ENCODE peak calls at places on chromosomes 7 and 10, in nine cellular contexts. P, M, W, G, E, F, N, V and S are unnamed samples. For H4K20me1, the result is how much of the 10 kb centered on the place peaks cover.

GRCh38 chr7:15459018-15459621 is 102.7 kb downstream of the AGMO start:
- DNase-seq in G (no peak), V (no peak), E (no peak), M (no peak), F (no peak), P (no peak), N (no peak), W (no peak), S (no peak)

GRCh38 chr10:13099666-13100348 is at the start of gene OPTN:
- DNase-seq in F (peak), G (peak), V (peak), W (peak), E (peak), N (peak), M (peak), P (peak), S (peak)

GRCh38 chr10:132684164-132684891 is 101.6 kb downstream of the NKX6-2 start:
- DNase-seq in F (peak), E (no peak), N (peak), W (no peak), G (peak), P (peak), V (no peak), M (no peak), S (no peak)

GRCh38 chr7:51141451-51141971 is 175.1 kb downstream of the COBL start:
- DNase-seq in N (peak), E (peak), V (no peak), W (peak), G (peak), F (peak), M (no peak), P (peak), S (peak)

GRCh38 chr7:100444311-100445278 is 8.3 kb upstream of the PPP1R35 start:
- DNase-seq in M (peak), F (peak), N (no peak), G (no peak), E (peak), P (peak), V (no peak), W (no peak), S (no peak)

GRCh38 chr7:151946932-151947331 is 9.3 kb upstream of the GALNTL5 start:
- DNase-seq in E (no peak), M (no peak), F (no peak), P (no peak), G (no peak), W (no peak), N (no peak), V (no peak), S (no peak)

GRCh38 chr10:69456880-69457693 is 5.8 kb downstream of the TSPAN15 start:
- DNase-seq in V (no peak), W (no peak), M (no peak), N (peak), G (no peak), E (no peak), P (no peak), F (no peak), S (no peak)

GRCh38 chr7:77386165-77386824 is 29.9 kb downstream of the GSAP start:
- DNase-seq in V (no peak), F (no peak), P (no peak), W (no peak), M (no peak), G (no peak), E (no peak), N (no peak), S (no peak)

GRCh38 chr10:100362570-100363496 is 15.8 kb downstream of the SCD start:
- DNase-seq in G (no peak), F (no peak), W (no peak), N (no peak), P (no peak), E (no peak), V (no peak), M (peak), S (no peak)

GRCh38 chr10:97075961-97076525 is 109.7 kb downstream of the SLIT1 start:
- DNase-seq in M (no peak), E (no peak), P (no peak), N (no peak), V (peak), W (no peak), G (no peak), F (no peak), S (no peak)

GRCh38 chr7:55246181-55246580 is 119.0 kb upstream of the LANCL2 start:
- DNase-seq in V (no peak), N (peak), F (peak), G (no peak), P (peak), W (no peak), M (no peak), E (no peak), S (no peak)

GRCh38 chr10:12221323-12222298 is 25.6 kb downstream of the CDC123 start:
- DNase-seq in V (no peak), P (peak), M (peak), F (no peak), N (peak), E (no peak), W (no peak), G (peak), S (no peak)

GRCh38 chr7:55156919-55157318 is 138.1 kb downstream of the EGFR start:
- DNase-seq in V (peak), N (no peak), P (no peak), G (no peak), W (no peak), E (no peak), F (peak), M (no peak), S (no peak)

GRCh38 chr10:127158663-127159062 is 37.7 kb downstream of the INSYN2A start:
- DNase-seq in E (no peak), N (no peak), W (no peak), M (no peak), F (no peak), G (no peak), P (peak), V (no peak), S (no peak)

GRCh38 chr10:127161482-127161881 is 34.9 kb downstream of the INSYN2A start:
- DNase-seq in N (no peak), V (no peak), E (no peak), F (no peak), M (no peak), P (no peak), W (no peak), G (no peak), S (no peak)

GRCh38 chr10:127157506-127158205 is 38.7 kb downstream of the INSYN2A start:
- DNase-seq in V (no peak), E (no peak), P (peak), W (no peak), F (peak), N (no peak), M (no peak), G (no peak), S (no peak)

GRCh38 chr10:127162841-127163240 is 33.5 kb downstream of the INSYN2A start:
- DNase-seq in N (no peak), F (no peak), M (no peak), G (no peak), P (no peak), W (no peak), V (no peak), E (no peak), S (no peak)

DNA sequence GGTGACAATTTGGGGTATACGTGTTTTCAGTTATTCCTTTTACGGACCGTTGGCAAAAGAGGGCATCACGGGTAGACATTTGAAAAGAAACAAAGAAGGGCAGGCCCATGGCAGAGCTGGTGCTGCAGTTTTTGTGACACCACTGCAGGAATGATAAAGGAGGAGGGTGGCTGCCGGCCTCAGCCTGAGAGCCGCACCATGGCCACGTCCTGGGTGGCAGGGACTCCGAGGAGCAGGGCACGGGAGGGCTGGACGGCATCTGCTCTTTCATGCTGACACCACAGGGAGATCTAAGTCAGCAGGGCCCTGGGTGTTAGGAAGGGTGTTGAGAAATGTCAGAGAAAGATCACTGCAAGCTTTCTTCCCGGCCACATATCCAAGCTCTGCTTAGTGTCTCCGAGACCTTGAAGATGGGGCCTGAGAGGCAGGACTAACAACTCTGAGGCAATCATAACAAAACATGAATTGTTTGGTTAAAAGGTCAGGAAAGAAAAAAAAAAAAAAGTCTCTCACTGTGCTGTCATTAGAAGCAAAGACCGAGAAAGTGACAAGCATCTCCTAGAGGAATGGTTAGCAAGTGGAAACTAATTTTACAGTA is 36.6 kb downstream of the INSYN2A start:
- DNase-seq in M (no peak), E (peak), W (no peak), N (no peak), F (no peak), V (no peak), G (no peak), P (no peak), S (no peak)
- H4K20me1 ChIP-seq in M (under half), E (under half), W (under half), N (under half), F (under half), V (under half), G (under half), P (under half), S (under half)

GRCh38 chr10:78953124-78954008 is 115.4 kb upstream of the ZMIZ1 start:
- DNase-seq in E (no peak), G (peak), V (no peak), M (no peak), N (no peak), P (no peak), F (peak), W (no peak), S (peak)
- H4K20me1 ChIP-seq in E (under half), G (under half), V (under half), M (under half), N (under half), P (under half), F (under half), W (under half), S (under half)

GRCh38 chr10:44463511-44464121 is 78.7 kb upstream of the CXCL12 start:
- DNase-seq in N (no peak), V (no peak), F (no peak), P (no peak), E (no peak), G (no peak), W (no peak), M (no peak), S (no peak)

GRCh38 chr10:44466236-44466635 is 81.3 kb upstream of the CXCL12 start:
- DNase-seq in M (no peak), G (no peak), W (no peak), N (peak), V (no peak), P (peak), F (no peak), E (no peak), S (no peak)

GRCh38 chr10:44462338-44462914 is 77.5 kb upstream of the CXCL12 start:
- DNase-seq in M (no peak), F (no peak), N (peak), P (no peak), V (no peak), E (no peak), W (no peak), G (no peak), S (no peak)

GRCh38 chr10:44465430-44466115 is 80.7 kb upstream of the CXCL12 start:
- DNase-seq in V (peak), P (no peak), W (no peak), M (no peak), G (no peak), N (no peak), E (no peak), F (no peak), S (no peak)

DNA sequence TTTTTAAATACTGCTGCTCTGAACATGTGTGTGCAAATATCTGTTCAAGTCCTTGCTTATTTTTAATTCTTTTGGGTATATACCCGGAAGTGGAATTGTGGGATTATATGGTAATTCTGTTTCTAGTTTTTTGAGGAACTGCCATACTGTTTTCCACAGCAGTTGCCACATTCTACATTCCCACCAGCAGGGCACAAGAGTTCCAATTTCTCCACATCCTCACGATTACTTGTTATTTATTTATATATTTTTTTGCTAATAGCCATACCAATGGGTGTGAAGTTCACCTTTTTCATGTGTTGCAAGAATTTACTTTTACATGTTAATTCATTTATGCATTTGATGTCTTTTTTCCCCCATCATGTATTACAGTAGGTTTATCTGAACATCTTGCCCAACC is 79.6 kb upstream of the CXCL12 start:
- DNase-seq in G (no peak), F (no peak), M (no peak), E (no peak), V (no peak), W (no peak), N (no peak), P (no peak), S (no peak)
- H4K20me1 ChIP-seq in G (under half), F (under half), M (under half), E (under half), V (under half), W (under half), N (under half), P (under half), S (under half)

GRCh38 chr7:78473902-78474301 is 675.3 kb downstream of the PHTF2 start:
- DNase-seq in N (no peak), P (no peak), M (no peak), V (peak), W (no peak), F (no peak), E (no peak), G (no peak), S (no peak)

GRCh38 chr7:78476851-78477405 is 678.4 kb downstream of the PHTF2 start:
- DNase-seq in M (no peak), P (no peak), F (no peak), V (no peak), N (no peak), E (no peak), G (no peak), W (no peak), S (no peak)

GRCh38 chr7:78479348-78479747 is 680.8 kb downstream of the PHTF2 start:
- DNase-seq in P (peak), N (no peak), W (no peak), F (peak), G (no peak), M (no peak), V (no peak), E (no peak), S (no peak)
- H4K20me1 ChIP-seq in P (under half), N (under half), W (under half), F (under half), G (under half), M (under half), V (under half), E (under half), S (under half)

DNA sequence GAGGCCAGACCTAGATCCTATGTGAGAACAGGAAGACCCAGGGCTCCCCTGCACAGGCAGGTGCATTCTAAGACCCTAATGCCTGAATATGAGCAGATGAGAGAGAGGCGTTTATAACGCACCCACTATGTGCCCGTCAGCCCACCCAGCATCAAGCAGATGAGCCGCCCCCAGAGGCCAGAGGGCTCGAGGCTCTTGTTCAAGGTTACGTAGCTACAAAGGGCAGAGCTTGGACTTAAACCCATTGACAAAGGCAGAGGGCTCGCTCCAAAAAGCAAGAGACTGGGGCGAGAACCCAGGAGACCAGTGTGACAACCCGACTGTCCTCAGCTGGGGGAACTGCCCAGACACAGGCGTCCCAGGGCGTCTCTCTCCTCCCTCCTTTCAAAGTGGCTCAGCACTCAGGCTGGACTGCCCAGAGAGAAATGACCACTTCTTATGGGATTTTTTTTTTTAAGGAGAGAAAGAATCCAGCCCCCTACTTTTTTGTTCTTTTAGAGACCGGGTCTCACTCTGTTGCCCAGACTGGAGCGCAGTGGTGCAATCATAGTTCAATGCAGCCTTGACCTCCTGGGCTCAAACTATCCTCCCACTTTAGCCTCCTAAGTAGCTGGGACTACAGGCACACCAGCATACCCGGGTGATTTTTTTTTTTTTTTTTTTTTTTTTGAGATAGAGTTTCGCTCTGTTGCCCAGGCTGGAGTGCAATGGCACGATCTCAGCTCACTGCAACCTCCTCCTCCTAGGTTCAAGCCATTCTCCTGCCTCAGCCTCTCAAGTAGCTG is 40.1 kb downstream of the TNRC18 start:
- DNase-seq in E (no peak), M (no peak), F (no peak), G (no peak), N (no peak), V (no peak), W (no peak), P (no peak), S (no peak)
- H4K20me1 ChIP-seq in E (half or more), M (half or more), F (under half), G (under half), N (under half), V (half or more), W (under half), P (half or more), S (under half)

GRCh38 chr7:27095050-27095896 is 527 bp downstream of the HOXA1 start:
- DNase-seq in F (no peak), N (no peak), E (no peak), M (no peak), W (no peak), P (peak), V (no peak), G (peak), S (peak)
- H4K20me1 ChIP-seq in F (under half), N (under half), E (under half), M (under half), W (under half), P (under half), V (under half), G (under half), S (under half)

DNA sequence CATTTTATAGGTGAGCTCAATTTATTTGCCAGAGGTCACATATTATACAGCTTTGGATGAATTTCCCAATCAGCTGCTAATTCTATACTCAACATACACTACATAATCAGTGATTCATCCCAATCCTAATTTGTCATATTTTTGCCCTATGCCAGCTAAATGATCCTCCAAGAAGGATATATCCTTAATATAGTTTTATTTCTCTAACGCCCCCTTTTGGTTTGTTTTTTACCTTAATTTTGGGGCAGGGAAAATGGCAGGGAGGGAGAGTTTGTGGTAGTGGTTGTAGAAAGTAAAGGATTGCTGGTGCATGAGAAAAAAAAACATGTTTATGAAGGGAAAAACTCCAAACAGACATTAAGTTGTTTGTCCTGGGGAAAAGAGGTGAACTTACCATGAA is 31.9 kb downstream of the WASL start:
- DNase-seq in F (no peak), P (no peak), N (no peak), G (no peak), W (no peak), M (no peak), V (no peak), E (no peak), S (no peak)
- H4K20me1 ChIP-seq in F (under half), P (under half), N (under half), G (under half), W (under half), M (under half), V (half or more), E (half or more), S (under half)

GRCh38 chr7:35817930-35818329 is 17.1 kb downstream of the SEPTIN7 start:
- DNase-seq in E (no peak), N (no peak), P (no peak), G (no peak), M (no peak), W (no peak), V (no peak), F (no peak), S (no peak)

GRCh38 chr7:35819310-35819709 is 18.5 kb downstream of the SEPTIN7 start:
- DNase-seq in N (no peak), P (no peak), M (no peak), F (no peak), G (no peak), E (no peak), V (no peak), W (no peak), S (no peak)

GRCh38 chr7:35816514-35816913 is 15.7 kb downstream of the SEPTIN7 start:
- DNase-seq in W (no peak), F (no peak), N (no peak), M (no peak), E (no peak), P (no peak), G (peak), V (no peak), S (no peak)

GRCh38 chr7:35818513-35818912 is 17.7 kb downstream of the SEPTIN7 start:
- DNase-seq in N (no peak), P (no peak), E (no peak), M (no peak), G (no peak), W (no peak), V (no peak), F (no peak), S (no peak)

GRCh38 chr7:35817181-35817580 is 16.3 kb downstream of the SEPTIN7 start:
- DNase-seq in W (no peak), M (no peak), P (no peak), G (no peak), V (no peak), F (no peak), N (no peak), E (no peak), S (no peak)
- H4K20me1 ChIP-seq in W (under half), M (under half), P (half or more), G (under half), V (half or more), F (under half), N (under half), E (half or more), S (under half)

GRCh38 chr10:101684782-101685181 is 10.2 kb downstream of the FBXW4 start:
- DNase-seq in P (no peak), V (no peak), W (no peak), M (no peak), G (no peak), E (no peak), F (no peak), N (no peak), S (no peak)

GRCh38 chr10:101686133-101686925 is 8.6 kb downstream of the FBXW4 start:
- DNase-seq in M (no peak), V (no peak), G (peak), F (no peak), W (no peak), P (peak), E (no peak), N (no peak), S (no peak)

GRCh38 chr10:101687088-101687487 is 7.9 kb downstream of the FBXW4 start:
- DNase-seq in E (no peak), M (no peak), N (no peak), P (no peak), G (no peak), V (no peak), F (no peak), W (no peak), S (no peak)

GRCh38 chr10:101683226-101683625 is 11.7 kb downstream of the FBXW4 start:
- DNase-seq in G (no peak), M (no peak), F (no peak), E (no peak), V (no peak), N (no peak), W (no peak), P (peak), S (no peak)

GRCh38 chr10:101682172-101682825 is 12.7 kb downstream of the FBXW4 start:
- DNase-seq in G (no peak), E (no peak), N (no peak), W (no peak), P (no peak), V (no peak), F (peak), M (no peak), S (no peak)
- H4K20me1 ChIP-seq in G (under half), E (under half), N (under half), W (under half), P (under half), V (under half), F (under half), M (under half), S (under half)